ENCODE peak calls at places on chromosomes 13 and 19, in ten cellular contexts. G is GOT3, U is posterior cingulate gyrus, N is AG09309, J is thoracic aorta, Q is Caco-2, T is OCI-M1, F is mucosa of gallbladder, X is ACHN, D is C1 segment of cervical spinal cord. A is an unnamed sample.

GRCh38 chr19:37905936-37906867 is at the start of gene WDR87:
- DNase-seq in J (no peak), G (no peak), D (no peak), N (no peak), T (peak), U (peak), X (peak), Q (peak), F (peak), A (no peak)

GRCh38 chr13:94712812-94713555 is 639 bp upstream of the SOX21 start:
- DNase-seq in G (peak), U (peak), Q (peak), J (no peak), X (peak), F (no peak), T (peak), N (peak), D (peak), A (peak)

GRCh38 chr13:75555836-75556235 is 6.2 kb downstream of the UCHL3 start:
- DNase-seq in T (peak), X (no peak), F (no peak), N (no peak), Q (no peak), U (no peak), J (no peak), G (no peak), D (no peak), A (no peak)

GRCh38 chr19:8638078-8638619 is 7.7 kb downstream of the NFILZ start:
- DNase-seq in N (peak), T (peak), J (no peak), U (no peak), X (no peak), D (no peak), F (peak), Q (no peak), G (no peak), A (peak)

GRCh38 chr13:41823486-41823885 is 137.4 kb downstream of the VWA8 start:
- DNase-seq in N (no peak), F (no peak), D (no peak), T (no peak), U (no peak), G (no peak), Q (no peak), J (no peak), X (no peak), A (no peak)

GRCh38 chr19:16315825-16316505 is 8.7 kb upstream of the KLF2 start:
- DNase-seq in D (no peak), T (peak), J (no peak), F (peak), U (no peak), X (no peak), G (peak), N (peak), Q (peak), A (no peak)

GRCh38 chr13:111388851-111389500 is 68.5 kb downstream of the TEX29 start:
- DNase-seq in X (no peak), Q (no peak), D (no peak), N (no peak), U (peak), F (no peak), G (no peak), T (no peak), J (no peak), A (no peak)

GRCh38 chr19:44618640-44619357 is 5.4 kb downstream of the IGSF23 start:
- DNase-seq in N (no peak), J (no peak), Q (no peak), D (no peak), X (no peak), F (no peak), U (no peak), G (no peak), T (peak), A (no peak)

GRCh38 chr13:56189439-56189838 is 951.3 kb upstream of the PRR20A start:
- DNase-seq in F (no peak), T (no peak), U (no peak), N (no peak), Q (no peak), J (no peak), D (no peak), G (no peak), X (no peak), A (no peak)

GRCh38 chr13:112931028-112931934 is 37.7 kb upstream of the MCF2L start:
- DNase-seq in N (peak), U (peak), X (peak), Q (peak), F (peak), G (no peak), T (peak), D (no peak), J (no peak), A (peak)

GRCh38 chr19:41930926-41931592 is 2.8 kb upstream of the ERFL start:
- DNase-seq in F (no peak), T (no peak), G (no peak), J (no peak), N (no peak), X (no peak), D (no peak), Q (no peak), U (no peak), A (no peak)

GRCh38 chr13:46006688-46007452 is 45.7 kb downstream of the ZC3H13 start:
- DNase-seq in G (no peak), T (no peak), F (no peak), D (no peak), J (no peak), X (no peak), N (no peak), U (no peak), Q (no peak), A (no peak)

GRCh38 chr19:19405919-19406877 is 723 bp downstream of the GATAD2A start:
- DNase-seq in N (no peak), D (no peak), J (no peak), F (peak), T (peak), U (no peak), X (peak), G (no peak), Q (peak), A (peak)